ENCODE peak calls at places on chromosomes 13 and 19, in five cellular contexts. One of them, this sample, is unnamed.

GRCh38 chr13:64849174-64849573 is 2381.0 kb downstream of the PCDH9 start:
- DNase-seq in GM23338: no peak
- DNase-seq in AG09319: no peak
- DNase-seq in activated CD4-positive, CD25-positive, alpha-beta regulatory T cell treated with anti-CD3 and anti-CD28 coated beads, Interleukin-2, amount 50 U/mL, for 16 hours: no peak
- DNase-seq in stimulated activated CD4-positive, alpha-beta T cell treated with anti-CD3 and anti-CD28 coated beads, Interleukin-1b, Interleukin-23, amount 100 ng/mL, for 24 hours: no peak
- DNase-seq in this sample: no peak

GRCh38 chr19:56403261-56403660 is 871 bp upstream of the ZNF583 start:
- DNase-seq in activated CD4-positive, CD25-positive, alpha-beta regulatory T cell treated with anti-CD3 and anti-CD28 coated beads, Interleukin-2, amount 50 U/mL, for 16 hours: no peak
- DNase-seq in GM23338: no peak
- DNase-seq in stimulated activated CD4-positive, alpha-beta T cell treated with anti-CD3 and anti-CD28 coated beads, Interleukin-1b, Interleukin-23, amount 100 ng/mL, for 24 hours: no peak
- DNase-seq in AG09319: no peak
- DNase-seq in this sample: no peak

GRCh38 chr13:92012787-92013186 is 614.4 kb downstream of the GPC5 start:
- DNase-seq in GM23338: no peak
- DNase-seq in AG09319: no peak
- DNase-seq in activated CD4-positive, CD25-positive, alpha-beta regulatory T cell treated with anti-CD3 and anti-CD28 coated beads, Interleukin-2, amount 50 U/mL, for 16 hours: no peak
- DNase-seq in stimulated activated CD4-positive, alpha-beta T cell treated with anti-CD3 and anti-CD28 coated beads, Interleukin-1b, Interleukin-23, amount 100 ng/mL, for 24 hours: no peak
- DNase-seq in this sample: no peak

GRCh38 chr19:18939922-18940775 is 868 bp downstream of the HOMER3 start:
- DNase-seq in AG09319: no peak
- DNase-seq in GM23338: peak; percentile 87
- DNase-seq in activated CD4-positive, CD25-positive, alpha-beta regulatory T cell treated with anti-CD3 and anti-CD28 coated beads, Interleukin-2, amount 50 U/mL, for 16 hours: no peak
- DNase-seq in stimulated activated CD4-positive, alpha-beta T cell treated with anti-CD3 and anti-CD28 coated beads, Interleukin-1b, Interleukin-23, amount 100 ng/mL, for 24 hours: no peak
- DNase-seq in this sample: no peak

GRCh38 chr13:49304763-49305695 is 57.3 kb downstream of the CDADC1 start:
- DNase-seq in GM23338: no peak
- DNase-seq in AG09319: no peak
- DNase-seq in stimulated activated CD4-positive, alpha-beta T cell treated with anti-CD3 and anti-CD28 coated beads, Interleukin-1b, Interleukin-23, amount 100 ng/mL, for 24 hours: no peak
- DNase-seq in activated CD4-positive, CD25-positive, alpha-beta regulatory T cell treated with anti-CD3 and anti-CD28 coated beads, Interleukin-2, amount 50 U/mL, for 16 hours: no peak
- DNase-seq in this sample: no peak

GRCh38 chr19:13275016-13275722 is 125.0 kb downstream of the IER2 start:
- DNase-seq in GM23338: no peak
- DNase-seq in AG09319: no peak
- DNase-seq in stimulated activated CD4-positive, alpha-beta T cell treated with anti-CD3 and anti-CD28 coated beads, Interleukin-1b, Interleukin-23, amount 100 ng/mL, for 24 hours: no peak
- DNase-seq in activated CD4-positive, CD25-positive, alpha-beta regulatory T cell treated with anti-CD3 and anti-CD28 coated beads, Interleukin-2, amount 50 U/mL, for 16 hours: no peak
- DNase-seq in this sample: no peak

GRCh38 chr19:5863030-5863665 is 7.2 kb downstream of the FUT5 start:
- DNase-seq in stimulated activated CD4-positive, alpha-beta T cell treated with anti-CD3 and anti-CD28 coated beads, Interleukin-1b, Interleukin-23, amount 100 ng/mL, for 24 hours: no peak
- DNase-seq in AG09319: no peak
- DNase-seq in GM23338: no peak
- DNase-seq in activated CD4-positive, CD25-positive, alpha-beta regulatory T cell treated with anti-CD3 and anti-CD28 coated beads, Interleukin-2, amount 50 U/mL, for 16 hours: no peak
- DNase-seq in this sample: no peak

GRCh38 chr19:52898101-52898500 is 666 bp upstream of the ZNF320 start:
- DNase-seq in AG09319: no peak
- DNase-seq in GM23338: peak; percentile 65
- DNase-seq in stimulated activated CD4-positive, alpha-beta T cell treated with anti-CD3 and anti-CD28 coated beads, Interleukin-1b, Interleukin-23, amount 100 ng/mL, for 24 hours: no peak
- DNase-seq in activated CD4-positive, CD25-positive, alpha-beta regulatory T cell treated with anti-CD3 and anti-CD28 coated beads, Interleukin-2, amount 50 U/mL, for 16 hours: no peak
- DNase-seq in this sample: no peak

GRCh38 chr13:106621833-106622232 is 53.9 kb upstream of the ARGLU1 start:
- DNase-seq in stimulated activated CD4-positive, alpha-beta T cell treated with anti-CD3 and anti-CD28 coated beads, Interleukin-1b, Interleukin-23, amount 100 ng/mL, for 24 hours: no peak
- DNase-seq in AG09319: no peak
- DNase-seq in GM23338: no peak
- DNase-seq in activated CD4-positive, CD25-positive, alpha-beta regulatory T cell treated with anti-CD3 and anti-CD28 coated beads, Interleukin-2, amount 50 U/mL, for 16 hours: no peak
- DNase-seq in this sample: no peak

This sample was measured in NCI-H1930.